ENCODE peak calls at places on chromosome 20, in six cellular contexts. O is IMR-90, B is transverse colon, F is fibroblast of lung, N is HCT116, G is ovary. R is an unnamed sample.

GRCh38 chr20:8020314-8021079 is 936 bp upstream of the TMX4 start:
- DNase-seq in O (no peak), B (no peak), F (peak; percentile 23), N (no peak), G (no peak), R (no peak)

GRCh38 chr20:18657575-18657974 is 69.7 kb downstream of the DTD1 start:
- DNase-seq in O (peak; percentile 87), B (no peak), F (peak; percentile 84), N (no peak), G (no peak), R (no peak)

GRCh38 chr20:20130399-20130798 is 78.1 kb downstream of the CFAP61 start:
- DNase-seq in O (no peak), B (no peak), F (no peak), N (peak; percentile 33), G (no peak), R (no peak)

GRCh38 chr20:17587831-17588230 is 18.0 kb downstream of the DSTN start:
- DNase-seq in O (no peak), B (no peak), F (no peak), N (no peak), G (no peak), R (no peak)

GRCh38 chr20:11921326-11921725 is 3.6 kb downstream of the BTBD3 start:
- DNase-seq in O (no peak), B (no peak), F (no peak), N (no peak), G (no peak), R (no peak)

GRCh38 chr20:57476073-57476526 is 48.8 kb downstream of the CTCFL start:
- DNase-seq in O (no peak), B (no peak), F (no peak), N (no peak), G (peak; percentile 8), R (no peak)

GRCh38 chr20:57611605-57612311 is 8.5 kb downstream of the ZBP1 start:
- DNase-seq in O (no peak), B (peak; percentile 6), F (no peak), N (no peak), G (peak; percentile 10), R (no peak)

GRCh38 chr20:43563429-43563828 is 4.6 kb downstream of the SGK2 start:
- DNase-seq in O (no peak), B (no peak), F (no peak), N (no peak), G (no peak), R (no peak)

GRCh38 chr20:45576995-45577394 is 2.1 kb downstream of the WFDC8 start:
- DNase-seq in O (peak; percentile 1), B (no peak), F (peak; percentile 46), N (no peak), G (no peak), R (peak; percentile 22)

GRCh38 chr20:48486065-48486464 is 341.7 kb downstream of the PREX1 start:
- DNase-seq in O (no peak), B (no peak), F (no peak), N (no peak), G (no peak), R (no peak)

GRCh38 chr20:4800676-4801449 is 79.2 kb downstream of the PRND start:
- DNase-seq in O (no peak), B (no peak), F (no peak), N (no peak), G (no peak), R (no peak)

GRCh38 chr20:37567331-37567665 is 39.6 kb upstream of the BLCAP start:
- DNase-seq in O (no peak), B (no peak), F (no peak), N (no peak), G (no peak), R (no peak)

GRCh38 chr20:30506100-30506499 is 751.4 kb upstream of the DEFB115 start:
- DNase-seq in O (no peak), B (no peak), F (no peak), N (no peak), G (no peak), R (no peak)

GRCh38 chr20:22492497-22492896 is 91.9 kb downstream of the FOXA2 start:
- DNase-seq in O (no peak), B (no peak), F (no peak), N (no peak), G (no peak), R (no peak)

GRCh38 chr20:32570401-32571190 is 14.5 kb downstream of the NOL4L start:
- DNase-seq in O (no peak), B (no peak), F (no peak), N (no peak), G (no peak), R (no peak)

GRCh38 chr20:12058201-12058600 is 140.5 kb downstream of the BTBD3 start:
- DNase-seq in O (no peak), B (no peak), F (peak; percentile 59), N (no peak), G (no peak), R (no peak)

GRCh38 chr20:1819311-1820136 is 75.7 kb upstream of the SIRPA start:
- DNase-seq in O (no peak), B (peak; percentile 4), F (no peak), N (no peak), G (no peak), R (no peak)

GRCh38 chr20:35133006-35133405 is 14.1 kb downstream of the EDEM2 start:
- DNase-seq in O (no peak), B (no peak), F (no peak), N (no peak), G (no peak), R (no peak)

GRCh38 chr20:53080969-53081871 is 109.1 kb downstream of the TSHZ2 start:
- DNase-seq in O (peak; percentile 27), B (peak; percentile 20), F (peak; percentile 90), N (no peak), G (no peak), R (no peak)

GRCh38 chr20:63519765-63520593 is 586 bp upstream of the PPDPF start:
- DNase-seq in O (peak; percentile 29), B (peak; percentile 70), F (peak; percentile 49), N (no peak), G (peak; percentile 82), R (peak; percentile 72)

GRCh38 chr20:48897298-48898044 is 24.0 kb upstream of the ARFGEF2 start:
- DNase-seq in O (peak; percentile 92), B (no peak), F (peak; percentile 95), N (peak; percentile 35), G (no peak), R (no peak)

GRCh38 chr20:63580796-63581461 is 6.9 kb upstream of the HELZ2 start:
- DNase-seq in O (peak; percentile 54), B (peak; percentile 50), F (peak; percentile 41), N (peak; percentile 52), G (no peak), R (peak; percentile 80)

GRCh38 chr20:35994994-35995453 is 26.6 kb downstream of the CNBD2 start:
- DNase-seq in O (peak; percentile 76), B (peak; percentile 90), F (peak; percentile 68), N (peak; percentile 84), G (peak; percentile 81), R (peak; percentile 91)

GRCh38 chr20:38672504-38672903 is 51.8 kb upstream of the SLC32A1 start:
- DNase-seq in O (no peak), B (no peak), F (no peak), N (no peak), G (no peak), R (no peak)

GRCh38 chr20:58662142-58662473 is 11.0 kb downstream of the STX16 start:
- DNase-seq in O (no peak), B (no peak), F (no peak), N (no peak), G (no peak), R (no peak)

GRCh38 chr20:58656825-58657224 is 5.7 kb downstream of the STX16 start:
- DNase-seq in O (no peak), B (no peak), F (no peak), N (no peak), G (no peak), R (no peak)

GRCh38 chr20:58661298-58662141 is 10.4 kb downstream of the STX16 start:
- DNase-seq in O (no peak), B (no peak), F (no peak), N (no peak), G (no peak), R (peak; percentile 62)

GRCh38 chr20:58660855-58661254 is 9.8 kb downstream of the STX16 start:
- DNase-seq in O (no peak), B (no peak), F (no peak), N (no peak), G (no peak), R (no peak)

DNA sequence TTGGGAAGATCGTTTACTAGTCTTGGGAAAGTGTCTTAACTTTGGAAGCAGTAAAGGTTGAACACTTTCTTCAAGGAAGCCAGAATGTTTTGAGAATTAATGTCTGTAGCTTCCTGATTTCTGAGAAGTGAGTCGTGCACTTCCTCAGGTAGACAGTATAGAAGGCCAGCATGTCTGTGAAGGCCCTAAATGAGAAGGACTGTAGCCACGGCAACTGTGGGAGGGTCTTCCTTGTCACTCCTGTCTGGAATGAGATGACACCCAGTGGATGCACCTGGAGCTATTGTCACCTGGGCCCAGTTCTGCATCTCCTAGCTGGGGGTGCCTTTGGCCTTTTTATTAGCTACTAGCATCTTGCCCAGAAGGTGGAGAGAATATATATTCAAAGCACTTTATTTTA is 8.8 kb downstream of the STX16 start:
- DNase-seq in O (no peak), B (no peak), F (no peak), N (no peak), G (no peak), R (no peak)
- H3K4me1 ChIP-seq in O (peaks cover 4% of the 10 kb centered on the region), B (peaks cover 11% of the 10 kb centered on the region), F (no peaks in the 10 kb centered on the region), N (peaks cover 9% of the 10 kb centered on the region), G (peaks cover 2% of the 10 kb centered on the region), R (peaks cover 21% of the 10 kb centered on the region)

GRCh38 chr20:60035-60918 is 27.2 kb upstream of the DEFB125 start:
- DNase-seq in O (no peak), B (no peak), F (peak; percentile 6), N (no peak), G (no peak), R (no peak)
- H3K9me3 ChIP-seq in O (peaks cover 14% of the 10 kb centered on the region), B (no peaks in the 10 kb centered on the region), F (no peaks in the 10 kb centered on the region), N (peaks cover 33% of the 10 kb centered on the region), G (no peaks in the 10 kb centered on the region), R (no peaks in the 10 kb centered on the region)

DNA sequence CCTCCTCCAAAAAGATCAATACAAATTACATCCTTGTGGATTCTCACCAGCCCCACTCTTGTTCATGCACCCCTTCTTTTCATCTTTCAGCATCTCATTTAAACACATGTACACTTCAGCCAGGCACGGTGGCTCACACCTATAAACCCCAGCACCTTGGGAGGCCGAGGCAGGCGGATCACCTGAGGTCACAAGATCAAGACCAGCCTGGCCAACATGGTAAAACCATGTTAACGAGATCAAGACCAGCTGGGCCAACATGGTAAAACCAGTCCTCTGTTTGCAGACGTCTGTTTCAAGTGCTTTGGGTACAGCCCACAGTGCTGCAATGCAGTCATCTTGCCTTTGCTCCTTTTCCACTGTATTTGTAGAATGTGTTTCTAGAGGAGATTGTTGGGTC is 45.3 kb downstream of the ZMYND8 start:
- DNase-seq in O (no peak), B (no peak), F (no peak), N (no peak), G (no peak), R (no peak)
- H3K4me1 ChIP-seq in O (peaks cover 9% of the 10 kb centered on the region), B (peaks cover 10% of the 10 kb centered on the region), F (peaks cover 16% of the 10 kb centered on the region), N (peaks cover 26% of the 10 kb centered on the region), G (peaks cover 14% of the 10 kb centered on the region), R (peaks cover 72% of the 10 kb centered on the region)

DNA sequence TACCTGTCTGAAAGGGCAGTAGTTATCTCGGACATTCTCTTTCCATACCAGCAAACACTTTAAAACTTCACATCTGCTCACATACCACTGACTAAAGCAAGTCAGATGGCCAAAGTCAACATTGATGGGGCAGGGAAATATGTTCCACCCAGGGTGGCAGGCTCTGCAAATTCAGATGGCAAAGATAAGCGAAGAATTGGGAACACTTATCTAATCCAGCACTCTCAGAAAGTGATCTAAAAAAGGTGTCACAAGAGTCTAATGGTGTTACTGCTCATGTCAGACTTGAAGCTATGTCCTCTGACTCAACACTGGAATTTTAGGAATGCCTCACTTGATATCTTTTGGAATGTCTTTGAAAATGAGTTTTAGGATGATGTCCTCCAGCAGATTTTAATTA is 1086.2 kb downstream of the KIF16B start:
- DNase-seq in O (no peak), B (no peak), F (peak; percentile 13), N (no peak), G (no peak), R (no peak)
- H3K9me3 ChIP-seq in O (peaks cover 8% of the 10 kb centered on the region), B (no peaks in the 10 kb centered on the region), F (no peaks in the 10 kb centered on the region), N (peaks cover 17% of the 10 kb centered on the region), G (no peaks in the 10 kb centered on the region), R (no peaks in the 10 kb centered on the region)